ENCODE peak calls at places on chromosome 10, in four cellular contexts. W, J, E and H are unnamed samples.

GRCh38 chr10:132984008-132984295 is 41.6 kb upstream of the CFAP46 start:
- DNase-seq in J (no peak), W (no peak), E (no peak), H (no peak)

GRCh38 chr10:23171232-23171876 is 20.8 kb upstream of the PTF1A start:
- DNase-seq in E (no peak), W (peak; percentile 75), J (no peak), H (peak; percentile 81)

GRCh38 chr10:61899997-61900828 is 1.3 kb upstream of the ARID5B start:
- DNase-seq in W (peak; percentile 27), J (peak; percentile 65), E (peak; percentile 35), H (peak; percentile 66)

GRCh38 chr10:71975087-71975890 is 11.1 kb downstream of the CHST3 start:
- DNase-seq in W (no peak), E (no peak), J (no peak), H (peak; percentile 50)

GRCh38 chr10:100993986-100994708 is 5.5 kb upstream of the LZTS2 start:
- DNase-seq in E (no peak), J (peak; percentile 65), W (no peak), H (peak; percentile 63)

GRCh38 chr10:26890956-26891355 is 30.2 kb upstream of the ABI1 start:
- DNase-seq in E (no peak), J (peak; percentile 12), W (peak; percentile 69), H (peak; percentile 77)

GRCh38 chr10:51251110-51251509 is 176.8 kb downstream of the PRKG1 start:
- DNase-seq in E (no peak), W (no peak), J (no peak), H (no peak)

GRCh38 chr10:43057231-43057711 is 19.6 kb upstream of the RET start:
- DNase-seq in E (no peak), W (peak; percentile 6), J (no peak), H (no peak)

GRCh38 chr10:126309193-126309592 is 79.1 kb downstream of the ADAM12 start:
- DNase-seq in W (no peak), J (no peak), E (no peak), H (no peak)

GRCh38 chr10:107915277-107915634 is 750.8 kb upstream of the SORCS1 start:
- DNase-seq in E (no peak), W (no peak), J (no peak), H (peak; percentile 1)

GRCh38 chr10:3635697-3636096 is 149.3 kb downstream of the KLF6 start:
- DNase-seq in W (no peak), J (no peak), E (no peak), H (no peak)

GRCh38 chr10:97058521-97058920 is 127.2 kb downstream of the SLIT1 start:
- DNase-seq in W (no peak), E (no peak), J (no peak), H (no peak)

GRCh38 chr10:70272925-70273316 is 10.9 kb downstream of the NPFFR1 start:
- DNase-seq in E (no peak), J (no peak), W (no peak), H (no peak)

GRCh38 chr10:128854965-128855364 is 612.1 kb upstream of the MGMT start:
- DNase-seq in W (no peak), E (no peak), J (no peak), H (peak; percentile 91)

GRCh38 chr10:32095116-32095733 is 39.0 kb upstream of the KIF5B start:
- DNase-seq in W (no peak), E (no peak), J (peak; percentile 15), H (no peak)

GRCh38 chr10:34723746-34724145 is 91.3 kb downstream of the PARD3 start:
- DNase-seq in W (no peak), J (peak; percentile 37), E (no peak), H (peak; percentile 76)

GRCh38 chr10:114970515-114970914 is 32.5 kb downstream of the TRUB1 start:
- DNase-seq in E (no peak), J (peak; percentile 35), W (no peak), H (peak; percentile 27)

GRCh38 chr10:46299531-46300366 is 13.0 kb downstream of the ANTXRL start:
- DNase-seq in E (no peak), J (no peak), W (no peak), H (no peak)

GRCh38 chr10:79215531-79215930 is 131.7 kb upstream of the PPIF start:
- DNase-seq in E (no peak), J (no peak), W (no peak), H (no peak)

GRCh38 chr10:101609481-101609880 is 21.4 kb downstream of the DPCD start:
- DNase-seq in E (no peak), J (peak; percentile 32), W (no peak), H (peak; percentile 55)

GRCh38 chr10:23556727-23557440 is 118.0 kb downstream of the OTUD1 start:
- DNase-seq in W (no peak), J (no peak), E (no peak), H (no peak)

GRCh38 chr10:8336629-8337331 is 282.3 kb downstream of the GATA3 start:
- DNase-seq in W (no peak), J (no peak), E (no peak), H (no peak)

GRCh38 chr10:79079074-79079397 is 10.3 kb downstream of the ZMIZ1 start:
- DNase-seq in J (peak; percentile 56), W (no peak), E (no peak), H (peak; percentile 71)

GRCh38 chr10:97534746-97535367 is 36.1 kb downstream of the UBTD1 start:
- DNase-seq in E (no peak), J (no peak), W (peak; percentile 68), H (no peak)